ENCODE peak calls at places on chromosomes 3 and 15, in eight cellular contexts. One of them, this sample, is unnamed.
A peak's percentile ranks its signal among the peaks of the same experiment; 100 is the strongest.

GRCh38 chr15:71333839-71334238 is 218.6 kb downstream of the THSD4 start:
- DNase-seq in left ventricle myocardium inferior: no peak
- DNase-seq in hepatocyte: no peak
- DNase-seq in astrocyte of the spinal cord: peak; percentile 76
- DNase-seq in right lobe of liver: no peak
- DNase-seq in cardiac fibroblast: peak; percentile 66
- DNase-seq in neural progenitor cell: no peak
- DNase-seq in ovary: no peak
- DNase-seq in this sample: peak; percentile 89

GRCh38 chr15:83106994-83107840 is at the start of gene TM6SF1:
- DNase-seq in left ventricle myocardium inferior: no peak
- DNase-seq in hepatocyte: peak; percentile 26
- DNase-seq in astrocyte of the spinal cord: no peak
- DNase-seq in right lobe of liver: peak; percentile 50
- DNase-seq in cardiac fibroblast: no peak
- DNase-seq in neural progenitor cell: peak; percentile 46
- DNase-seq in ovary: no peak
- DNase-seq in this sample: no peak

GRCh38 chr15:78284758-78285157 is 14.7 kb downstream of the SKIC8 start:
- DNase-seq in left ventricle myocardium inferior: no peak
- DNase-seq in hepatocyte: no peak
- DNase-seq in astrocyte of the spinal cord: no peak
- DNase-seq in right lobe of liver: no peak
- DNase-seq in cardiac fibroblast: no peak
- DNase-seq in neural progenitor cell: peak; percentile 42
- DNase-seq in ovary: no peak
- DNase-seq in this sample: no peak

GRCh38 chr3:138476526-138476925 is 42.1 kb downstream of the ESYT3 start:
- DNase-seq in left ventricle myocardium inferior: no peak
- DNase-seq in hepatocyte: no peak
- DNase-seq in astrocyte of the spinal cord: no peak
- DNase-seq in right lobe of liver: no peak
- DNase-seq in cardiac fibroblast: no peak
- DNase-seq in neural progenitor cell: no peak
- DNase-seq in ovary: no peak
- DNase-seq in this sample: no peak

GRCh38 chr3:8147726-8148125 is 353.9 kb upstream of the LMCD1 start:
- DNase-seq in left ventricle myocardium inferior: no peak
- DNase-seq in hepatocyte: no peak
- DNase-seq in astrocyte of the spinal cord: no peak
- DNase-seq in right lobe of liver: no peak
- DNase-seq in cardiac fibroblast: no peak
- DNase-seq in neural progenitor cell: no peak
- DNase-seq in ovary: no peak
- DNase-seq in this sample: no peak

GRCh38 chr3:121895121-121895520 is 920 bp downstream of the SLC15A2 start:
- DNase-seq in left ventricle myocardium inferior: no peak
- DNase-seq in hepatocyte: peak; percentile 32
- DNase-seq in astrocyte of the spinal cord: no peak
- DNase-seq in right lobe of liver: peak; percentile 56
- DNase-seq in cardiac fibroblast: no peak
- DNase-seq in neural progenitor cell: no peak
- DNase-seq in ovary: no peak
- DNase-seq in this sample: no peak

GRCh38 chr15:65762914-65763787 is 28.9 kb downstream of the DENND4A start:
- DNase-seq in left ventricle myocardium inferior: no peak
- DNase-seq in hepatocyte: no peak
- DNase-seq in astrocyte of the spinal cord: no peak
- DNase-seq in right lobe of liver: no peak
- DNase-seq in cardiac fibroblast: no peak
- DNase-seq in neural progenitor cell: no peak
- DNase-seq in ovary: no peak
- DNase-seq in this sample: no peak

GRCh38 chr3:184716652-184717607 is 5.1 kb upstream of the MAGEF1 start:
- DNase-seq in left ventricle myocardium inferior: no peak
- DNase-seq in hepatocyte: peak; percentile 71
- DNase-seq in astrocyte of the spinal cord: peak; percentile 59
- DNase-seq in right lobe of liver: no peak
- DNase-seq in cardiac fibroblast: peak; percentile 63
- DNase-seq in neural progenitor cell: peak; percentile 87
- DNase-seq in ovary: peak; percentile 58
- DNase-seq in this sample: peak; percentile 76

GRCh38 chr15:92268900-92269299 is 124.8 kb upstream of the ST8SIA2 start:
- DNase-seq in left ventricle myocardium inferior: no peak
- DNase-seq in hepatocyte: no peak
- DNase-seq in astrocyte of the spinal cord: no peak
- DNase-seq in right lobe of liver: no peak
- DNase-seq in cardiac fibroblast: no peak
- DNase-seq in neural progenitor cell: no peak
- DNase-seq in ovary: no peak
- DNase-seq in this sample: no peak

GRCh38 chr15:29045717-29046116 is 159.9 kb downstream of the APBA2 start:
- DNase-seq in left ventricle myocardium inferior: no peak
- DNase-seq in hepatocyte: no peak
- DNase-seq in astrocyte of the spinal cord: peak; percentile 70
- DNase-seq in right lobe of liver: no peak
- DNase-seq in cardiac fibroblast: no peak
- DNase-seq in neural progenitor cell: no peak
- DNase-seq in ovary: no peak
- DNase-seq in this sample: peak; percentile 7

GRCh38 chr15:90760661-90761232 is 43.6 kb downstream of the BLM start:
- DNase-seq in left ventricle myocardium inferior: no peak
- DNase-seq in hepatocyte: no peak
- DNase-seq in astrocyte of the spinal cord: no peak
- DNase-seq in right lobe of liver: no peak
- DNase-seq in cardiac fibroblast: no peak
- DNase-seq in neural progenitor cell: no peak
- DNase-seq in ovary: no peak
- DNase-seq in this sample: no peak

GRCh38 chr3:27633224-27633545 is 88.9 kb downstream of the EOMES start:
- DNase-seq in left ventricle myocardium inferior: no peak
- DNase-seq in hepatocyte: no peak
- DNase-seq in astrocyte of the spinal cord: no peak
- DNase-seq in right lobe of liver: no peak
- DNase-seq in cardiac fibroblast: peak; percentile 54
- DNase-seq in neural progenitor cell: no peak
- DNase-seq in ovary: no peak
- DNase-seq in this sample: peak; percentile 67

GRCh38 chr3:103907567-103907966 is 1459.1 kb upstream of the ALCAM start:
- DNase-seq in left ventricle myocardium inferior: no peak
- DNase-seq in hepatocyte: no peak
- DNase-seq in astrocyte of the spinal cord: no peak
- DNase-seq in right lobe of liver: no peak
- DNase-seq in cardiac fibroblast: no peak
- DNase-seq in neural progenitor cell: no peak
- DNase-seq in ovary: no peak
- DNase-seq in this sample: no peak

GRCh38 chr3:171404376-171404982 is 55.7 kb downstream of the TNIK start:
- DNase-seq in left ventricle myocardium inferior: no peak
- DNase-seq in hepatocyte: no peak
- DNase-seq in astrocyte of the spinal cord: no peak
- DNase-seq in right lobe of liver: no peak
- DNase-seq in cardiac fibroblast: peak; percentile 38
- DNase-seq in neural progenitor cell: no peak
- DNase-seq in ovary: no peak
- DNase-seq in this sample: no peak

GRCh38 chr15:55907797-55908196 is 85.6 kb downstream of the NEDD4 start:
- DNase-seq in left ventricle myocardium inferior: no peak
- DNase-seq in hepatocyte: peak; percentile 20
- DNase-seq in astrocyte of the spinal cord: peak; percentile 96
- DNase-seq in right lobe of liver: no peak
- DNase-seq in cardiac fibroblast: peak; percentile 76
- DNase-seq in neural progenitor cell: no peak
- DNase-seq in ovary: no peak
- DNase-seq in this sample: peak; percentile 82

GRCh38 chr3:161369531-161369930 is 1.8 kb downstream of the SPTSSB start:
- DNase-seq in left ventricle myocardium inferior: no peak
- DNase-seq in hepatocyte: no peak
- DNase-seq in astrocyte of the spinal cord: no peak
- DNase-seq in right lobe of liver: no peak
- DNase-seq in cardiac fibroblast: no peak
- DNase-seq in neural progenitor cell: no peak
- DNase-seq in ovary: no peak
- DNase-seq in this sample: no peak

GRCh38 chr3:117616213-117616612 is 906.6 kb downstream of the TUSC7 start:
- DNase-seq in left ventricle myocardium inferior: no peak
- DNase-seq in hepatocyte: no peak
- DNase-seq in astrocyte of the spinal cord: peak; percentile 26
- DNase-seq in right lobe of liver: no peak
- DNase-seq in cardiac fibroblast: no peak
- DNase-seq in neural progenitor cell: no peak
- DNase-seq in ovary: no peak
- DNase-seq in this sample: no peak
- TF ChIP-seq CTCF in left ventricle myocardium inferior: no peak
- TF ChIP-seq CTCF in hepatocyte: peak; percentile 13
- TF ChIP-seq CTCF in astrocyte of the spinal cord: peak; percentile 10
- TF ChIP-seq CTCF in right lobe of liver: no peak
- TF ChIP-seq CTCF in cardiac fibroblast: no peak
- TF ChIP-seq CTCF in neural progenitor cell: no peak
- TF ChIP-seq CTCF in ovary: no peak
- TF ChIP-seq CTCF in this sample: no peak

DNA sequence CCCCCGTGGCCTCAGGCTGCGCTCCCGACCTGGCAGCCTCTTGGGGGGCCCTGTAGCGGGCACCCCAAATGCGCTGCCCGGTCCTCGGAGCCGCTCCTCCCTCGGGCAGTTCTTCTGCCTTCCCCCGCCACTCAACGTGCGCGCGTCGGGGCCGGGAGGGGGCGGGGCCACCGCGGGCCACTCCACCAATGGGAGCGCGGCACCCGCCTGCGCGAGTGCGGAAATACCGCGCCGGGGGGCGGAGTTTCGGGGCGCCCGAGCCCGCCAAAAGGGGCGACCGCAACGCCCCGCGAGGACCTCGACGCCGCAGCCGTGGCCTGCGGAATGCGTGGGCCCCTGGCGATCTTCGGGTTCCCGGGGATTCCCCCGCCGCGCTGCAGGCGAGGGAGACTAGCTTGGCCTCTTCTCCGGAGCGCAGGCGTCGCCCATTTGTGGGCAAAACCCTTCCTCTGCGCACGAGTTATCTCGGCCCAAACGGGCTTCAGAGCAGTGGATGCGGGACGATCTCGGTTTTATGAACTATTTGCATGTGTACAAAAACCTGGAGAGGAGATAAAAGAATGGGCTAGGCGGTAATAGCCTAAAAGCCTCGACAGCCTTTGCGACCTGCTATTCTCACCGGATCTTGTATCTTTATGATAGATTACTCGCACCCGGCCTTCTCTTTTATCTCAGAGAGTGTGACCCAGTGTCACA is at the start of gene TASOR:
- DNase-seq in left ventricle myocardium inferior: peak; percentile 86
- DNase-seq in hepatocyte: peak; percentile 92
- DNase-seq in astrocyte of the spinal cord: peak; percentile 81
- DNase-seq in right lobe of liver: peak; percentile 86
- DNase-seq in cardiac fibroblast: peak; percentile 88
- DNase-seq in neural progenitor cell: peak; percentile 74
- DNase-seq in ovary: peak; percentile 81
- DNase-seq in this sample: peak; percentile 74
- H3K4me3 ChIP-seq in left ventricle myocardium inferior: peak within 1 kb of the TSS; percentile 98
- H3K4me3 ChIP-seq in hepatocyte: peak within 1 kb of the TSS; percentile 83
- H3K4me3 ChIP-seq in astrocyte of the spinal cord: peak within 1 kb of the TSS; percentile 81
- H3K4me3 ChIP-seq in right lobe of liver: peak within 1 kb of the TSS; percentile 83
- H3K4me3 ChIP-seq in cardiac fibroblast: peak within 1 kb of the TSS; percentile 66
- H3K4me3 ChIP-seq in neural progenitor cell: peak within 1 kb of the TSS; percentile 75
- H3K4me3 ChIP-seq in ovary: peak within 1 kb of the TSS; percentile 56
- H3K4me3 ChIP-seq in this sample: peak within 1 kb of the TSS; percentile 86

GRCh38 chr15:59396660-59397059 is 24.0 kb upstream of the MYO1E start:
- DNase-seq in left ventricle myocardium inferior: no peak
- DNase-seq in hepatocyte: no peak
- DNase-seq in astrocyte of the spinal cord: no peak
- DNase-seq in right lobe of liver: no peak
- DNase-seq in cardiac fibroblast: no peak
- DNase-seq in neural progenitor cell: no peak
- DNase-seq in ovary: no peak
- DNase-seq in this sample: no peak
- TF ChIP-seq CTCF in left ventricle myocardium inferior: no peak
- TF ChIP-seq CTCF in hepatocyte: no peak
- TF ChIP-seq CTCF in astrocyte of the spinal cord: no peak
- TF ChIP-seq CTCF in right lobe of liver: no peak
- TF ChIP-seq CTCF in cardiac fibroblast: no peak
- TF ChIP-seq CTCF in neural progenitor cell: no peak
- TF ChIP-seq CTCF in ovary: no peak
- TF ChIP-seq CTCF in this sample: peak; percentile 14

GRCh38 chr15:70141376-70142071 is 43.8 kb upstream of the TLE3 start:
- DNase-seq in left ventricle myocardium inferior: no peak
- DNase-seq in hepatocyte: no peak
- DNase-seq in astrocyte of the spinal cord: no peak
- DNase-seq in right lobe of liver: no peak
- DNase-seq in cardiac fibroblast: no peak
- DNase-seq in neural progenitor cell: no peak
- DNase-seq in ovary: no peak
- DNase-seq in this sample: no peak

GRCh38 chr15:70140031-70140542 is 42.4 kb upstream of the TLE3 start:
- DNase-seq in left ventricle myocardium inferior: no peak
- DNase-seq in hepatocyte: no peak
- DNase-seq in astrocyte of the spinal cord: no peak
- DNase-seq in right lobe of liver: no peak
- DNase-seq in cardiac fibroblast: no peak
- DNase-seq in neural progenitor cell: no peak
- DNase-seq in ovary: no peak
- DNase-seq in this sample: no peak

GRCh38 chr15:70142322-70143191 is 44.8 kb upstream of the TLE3 start:
- DNase-seq in left ventricle myocardium inferior: peak; percentile 70
- DNase-seq in hepatocyte: no peak
- DNase-seq in astrocyte of the spinal cord: peak; percentile 72
- DNase-seq in right lobe of liver: no peak
- DNase-seq in cardiac fibroblast: peak; percentile 93
- DNase-seq in neural progenitor cell: no peak
- DNase-seq in ovary: peak; percentile 83
- DNase-seq in this sample: peak; percentile 89

GRCh38 chr15:70140543-70141375 is 43.0 kb upstream of the TLE3 start:
- DNase-seq in left ventricle myocardium inferior: no peak
- DNase-seq in hepatocyte: peak; percentile 79
- DNase-seq in astrocyte of the spinal cord: peak; percentile 39
- DNase-seq in right lobe of liver: no peak
- DNase-seq in cardiac fibroblast: peak; percentile 55
- DNase-seq in neural progenitor cell: no peak
- DNase-seq in ovary: no peak
- DNase-seq in this sample: peak; percentile 70

DNA sequence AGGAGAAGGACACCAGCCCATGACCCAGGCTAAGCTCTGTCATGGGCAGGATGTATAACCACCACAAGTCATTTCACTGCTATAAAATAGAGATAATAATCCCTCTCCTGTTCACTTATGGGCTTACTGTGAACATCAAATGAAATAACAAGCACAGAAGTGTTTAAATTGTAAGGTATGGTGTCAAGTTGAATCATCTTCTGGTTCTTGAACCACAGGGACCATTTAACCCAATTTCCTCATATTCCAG is 44.3 kb upstream of the TLE3 start:
- DNase-seq in left ventricle myocardium inferior: no peak
- DNase-seq in hepatocyte: no peak
- DNase-seq in astrocyte of the spinal cord: no peak
- DNase-seq in right lobe of liver: no peak
- DNase-seq in cardiac fibroblast: no peak
- DNase-seq in neural progenitor cell: no peak
- DNase-seq in ovary: no peak
- DNase-seq in this sample: no peak
- H3K4me3 ChIP-seq in left ventricle myocardium inferior: no peak overlapping the region
- H3K4me3 ChIP-seq in hepatocyte: no peak overlapping the region
- H3K4me3 ChIP-seq in astrocyte of the spinal cord: no peak overlapping the region
- H3K4me3 ChIP-seq in right lobe of liver: no peak overlapping the region
- H3K4me3 ChIP-seq in cardiac fibroblast: no peak overlapping the region
- H3K4me3 ChIP-seq in neural progenitor cell: no peak overlapping the region
- H3K4me3 ChIP-seq in ovary: no peak overlapping the region
- H3K4me3 ChIP-seq in this sample: no peak overlapping the region

GRCh38 chr15:22902578-22902977 is 64.1 kb downstream of the NIPA2 start:
- DNase-seq in left ventricle myocardium inferior: no peak
- DNase-seq in hepatocyte: no peak
- DNase-seq in astrocyte of the spinal cord: no peak
- DNase-seq in right lobe of liver: no peak
- DNase-seq in cardiac fibroblast: no peak
- DNase-seq in neural progenitor cell: no peak
- DNase-seq in ovary: no peak
- DNase-seq in this sample: no peak
- TF ChIP-seq CTCF in left ventricle myocardium inferior: no peak
- TF ChIP-seq CTCF in hepatocyte: peak; percentile 13
- TF ChIP-seq CTCF in astrocyte of the spinal cord: no peak
- TF ChIP-seq CTCF in right lobe of liver: no peak
- TF ChIP-seq CTCF in cardiac fibroblast: no peak
- TF ChIP-seq CTCF in neural progenitor cell: no peak
- TF ChIP-seq CTCF in ovary: no peak
- TF ChIP-seq CTCF in this sample: no peak